ENCODE peak calls at places on chromosomes 5 and 9, in eight cellular contexts. One of them, this sample, is unnamed.

GRCh38 chr9:93136011-93136440 is 2.0 kb upstream of the NINJ1 start:
- DNase-seq in colonic mucosa: no peak
- DNase-seq in heart right ventricle: no peak
- DNase-seq in breast epithelium: no peak
- DNase-seq in psoas muscle: peak; percentile 69
- DNase-seq in cardiac muscle cell: peak; percentile 42
- DNase-seq in SK-N-MC: no peak
- DNase-seq in GM12878: no peak
- DNase-seq in this sample: no peak

GRCh38 chr5:68544656-68545565 is 329.4 kb downstream of the PIK3R1 start:
- DNase-seq in colonic mucosa: peak; percentile 36
- DNase-seq in heart right ventricle: no peak
- DNase-seq in breast epithelium: no peak
- DNase-seq in psoas muscle: no peak
- DNase-seq in cardiac muscle cell: no peak
- DNase-seq in SK-N-MC: no peak
- DNase-seq in GM12878: no peak
- DNase-seq in this sample: no peak

GRCh38 chr9:71920456-71921189 is 9.2 kb downstream of the C9orf85 start:
- DNase-seq in colonic mucosa: no peak
- DNase-seq in heart right ventricle: no peak
- DNase-seq in breast epithelium: no peak
- DNase-seq in psoas muscle: no peak
- DNase-seq in cardiac muscle cell: no peak
- DNase-seq in SK-N-MC: no peak
- DNase-seq in GM12878: no peak
- DNase-seq in this sample: no peak

GRCh38 chr9:69223605-69224004 is 49.5 kb downstream of the TJP2 start:
- DNase-seq in colonic mucosa: no peak
- DNase-seq in heart right ventricle: no peak
- DNase-seq in breast epithelium: no peak
- DNase-seq in psoas muscle: no peak
- DNase-seq in cardiac muscle cell: peak; percentile 77
- DNase-seq in SK-N-MC: no peak
- DNase-seq in GM12878: no peak
- DNase-seq in this sample: no peak

GRCh38 chr9:93592389-93593021 is 16.1 kb downstream of the PHF2 start:
- DNase-seq in colonic mucosa: no peak
- DNase-seq in heart right ventricle: no peak
- DNase-seq in breast epithelium: no peak
- DNase-seq in psoas muscle: peak; percentile 21
- DNase-seq in cardiac muscle cell: no peak
- DNase-seq in SK-N-MC: no peak
- DNase-seq in GM12878: no peak
- DNase-seq in this sample: no peak

GRCh38 chr9:33023661-33024060 is 1.4 kb upstream of the DNAJA1 start:
- DNase-seq in colonic mucosa: no peak
- DNase-seq in heart right ventricle: no peak
- DNase-seq in breast epithelium: no peak
- DNase-seq in psoas muscle: no peak
- DNase-seq in cardiac muscle cell: no peak
- DNase-seq in SK-N-MC: no peak
- DNase-seq in GM12878: no peak
- DNase-seq in this sample: no peak

GRCh38 chr9:127112683-127113539 is 9.5 kb downstream of the ANGPTL2 start:
- DNase-seq in colonic mucosa: no peak
- DNase-seq in heart right ventricle: no peak
- DNase-seq in breast epithelium: no peak
- DNase-seq in psoas muscle: no peak
- DNase-seq in cardiac muscle cell: no peak
- DNase-seq in SK-N-MC: no peak
- DNase-seq in GM12878: no peak
- DNase-seq in this sample: no peak

GRCh38 chr9:121367651-121368510 is 2.2 kb downstream of the STOM start:
- DNase-seq in colonic mucosa: no peak
- DNase-seq in heart right ventricle: no peak
- DNase-seq in breast epithelium: no peak
- DNase-seq in psoas muscle: no peak
- DNase-seq in cardiac muscle cell: peak; percentile 25
- DNase-seq in SK-N-MC: no peak
- DNase-seq in GM12878: no peak
- DNase-seq in this sample: no peak

GRCh38 chr5:65832603-65833228 is 93.7 kb upstream of the ERBIN start:
- DNase-seq in colonic mucosa: no peak
- DNase-seq in heart right ventricle: no peak
- DNase-seq in breast epithelium: no peak
- DNase-seq in psoas muscle: no peak
- DNase-seq in cardiac muscle cell: no peak
- DNase-seq in SK-N-MC: no peak
- DNase-seq in GM12878: no peak
- DNase-seq in this sample: no peak

GRCh38 chr9:95409650-95410426 is 92.3 kb upstream of the FANCC start:
- DNase-seq in colonic mucosa: no peak
- DNase-seq in heart right ventricle: no peak
- DNase-seq in breast epithelium: no peak
- DNase-seq in psoas muscle: no peak
- DNase-seq in cardiac muscle cell: peak; percentile 92
- DNase-seq in SK-N-MC: peak; percentile 92
- DNase-seq in GM12878: no peak
- DNase-seq in this sample: no peak

GRCh38 chr5:39399135-39400036 is 25.4 kb downstream of the DAB2 start:
- DNase-seq in colonic mucosa: no peak
- DNase-seq in heart right ventricle: no peak
- DNase-seq in breast epithelium: no peak
- DNase-seq in psoas muscle: no peak
- DNase-seq in cardiac muscle cell: peak; percentile 97
- DNase-seq in SK-N-MC: peak; percentile 96
- DNase-seq in GM12878: no peak
- DNase-seq in this sample: no peak

GRCh38 chr5:36073595-36074216 is 7.0 kb upstream of the UGT3A2 start:
- DNase-seq in colonic mucosa: no peak
- DNase-seq in heart right ventricle: no peak
- DNase-seq in breast epithelium: no peak
- DNase-seq in psoas muscle: no peak
- DNase-seq in cardiac muscle cell: peak; percentile 14
- DNase-seq in SK-N-MC: peak; percentile 42
- DNase-seq in GM12878: no peak
- DNase-seq in this sample: no peak

GRCh38 chr9:120531683-120532300 is 48.2 kb downstream of the CDK5RAP2 start:
- DNase-seq in colonic mucosa: peak; percentile 27
- DNase-seq in heart right ventricle: no peak
- DNase-seq in breast epithelium: no peak
- DNase-seq in psoas muscle: no peak
- DNase-seq in cardiac muscle cell: peak; percentile 54
- DNase-seq in SK-N-MC: no peak
- DNase-seq in GM12878: no peak
- DNase-seq in this sample: no peak

GRCh38 chr5:143135832-143136551 is 267.5 kb downstream of the NR3C1 start:
- DNase-seq in colonic mucosa: no peak
- DNase-seq in heart right ventricle: no peak
- DNase-seq in breast epithelium: no peak
- DNase-seq in psoas muscle: peak; percentile 82
- DNase-seq in cardiac muscle cell: peak; percentile 61
- DNase-seq in SK-N-MC: no peak
- DNase-seq in GM12878: no peak
- DNase-seq in this sample: peak; percentile 44

DNA sequence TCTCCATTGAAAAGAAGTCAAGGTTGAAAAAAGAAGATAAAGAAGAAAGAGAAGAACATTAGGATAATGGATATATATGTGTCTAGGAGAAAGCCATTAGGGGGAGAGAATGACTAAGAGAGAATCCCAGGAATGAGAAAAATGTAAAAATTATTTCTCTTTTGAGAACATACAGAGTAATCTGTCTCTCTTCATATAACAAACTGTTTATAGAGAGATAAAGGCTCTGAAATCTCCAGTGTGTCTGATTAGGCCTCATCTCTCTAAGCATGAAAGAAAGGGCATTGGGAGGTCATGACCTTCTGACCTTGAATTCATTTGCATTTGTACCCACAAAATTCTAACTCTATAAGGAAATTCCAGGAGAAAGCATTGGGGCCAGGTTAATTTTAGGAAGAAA is 3.5 kb upstream of the MPDZ start:
- DNase-seq in colonic mucosa: no peak
- DNase-seq in heart right ventricle: no peak
- DNase-seq in breast epithelium: no peak
- DNase-seq in psoas muscle: no peak
- DNase-seq in cardiac muscle cell: peak; percentile 50
- DNase-seq in SK-N-MC: no peak
- DNase-seq in GM12878: no peak
- DNase-seq in this sample: no peak
- H3K36me3 ChIP-seq in colonic mucosa: no peaks in the 10 kb centered on the region
- H3K36me3 ChIP-seq in heart right ventricle: no peaks in the 10 kb centered on the region
- H3K36me3 ChIP-seq in breast epithelium: no peaks in the 10 kb centered on the region
- H3K36me3 ChIP-seq in psoas muscle: no peaks in the 10 kb centered on the region
- H3K36me3 ChIP-seq in cardiac muscle cell: no peaks in the 10 kb centered on the region
- H3K36me3 ChIP-seq in SK-N-MC: no peaks in the 10 kb centered on the region
- H3K36me3 ChIP-seq in GM12878: no peaks in the 10 kb centered on the region
- H3K36me3 ChIP-seq in this sample: no peaks in the 10 kb centered on the region

GRCh38 chr5:141403387-141403786 is 809 bp downstream of the PCDHGA9 start:
- DNase-seq in colonic mucosa: no peak
- DNase-seq in heart right ventricle: no peak
- DNase-seq in breast epithelium: no peak
- DNase-seq in psoas muscle: no peak
- DNase-seq in cardiac muscle cell: no peak
- DNase-seq in SK-N-MC: no peak
- DNase-seq in GM12878: no peak
- DNase-seq in this sample: no peak

GRCh38 chr5:141399555-141400258 is 2.0 kb downstream of the PCDHGB5 start:
- DNase-seq in colonic mucosa: no peak
- DNase-seq in heart right ventricle: no peak
- DNase-seq in breast epithelium: no peak
- DNase-seq in psoas muscle: no peak
- DNase-seq in cardiac muscle cell: no peak
- DNase-seq in SK-N-MC: no peak
- DNase-seq in GM12878: no peak
- DNase-seq in this sample: no peak

GRCh38 chr5:141398608-141399007 is 861 bp downstream of the PCDHGB5 start:
- DNase-seq in colonic mucosa: no peak
- DNase-seq in heart right ventricle: no peak
- DNase-seq in breast epithelium: no peak
- DNase-seq in psoas muscle: peak; percentile 52
- DNase-seq in cardiac muscle cell: no peak
- DNase-seq in SK-N-MC: no peak
- DNase-seq in GM12878: no peak
- DNase-seq in this sample: no peak

DNA sequence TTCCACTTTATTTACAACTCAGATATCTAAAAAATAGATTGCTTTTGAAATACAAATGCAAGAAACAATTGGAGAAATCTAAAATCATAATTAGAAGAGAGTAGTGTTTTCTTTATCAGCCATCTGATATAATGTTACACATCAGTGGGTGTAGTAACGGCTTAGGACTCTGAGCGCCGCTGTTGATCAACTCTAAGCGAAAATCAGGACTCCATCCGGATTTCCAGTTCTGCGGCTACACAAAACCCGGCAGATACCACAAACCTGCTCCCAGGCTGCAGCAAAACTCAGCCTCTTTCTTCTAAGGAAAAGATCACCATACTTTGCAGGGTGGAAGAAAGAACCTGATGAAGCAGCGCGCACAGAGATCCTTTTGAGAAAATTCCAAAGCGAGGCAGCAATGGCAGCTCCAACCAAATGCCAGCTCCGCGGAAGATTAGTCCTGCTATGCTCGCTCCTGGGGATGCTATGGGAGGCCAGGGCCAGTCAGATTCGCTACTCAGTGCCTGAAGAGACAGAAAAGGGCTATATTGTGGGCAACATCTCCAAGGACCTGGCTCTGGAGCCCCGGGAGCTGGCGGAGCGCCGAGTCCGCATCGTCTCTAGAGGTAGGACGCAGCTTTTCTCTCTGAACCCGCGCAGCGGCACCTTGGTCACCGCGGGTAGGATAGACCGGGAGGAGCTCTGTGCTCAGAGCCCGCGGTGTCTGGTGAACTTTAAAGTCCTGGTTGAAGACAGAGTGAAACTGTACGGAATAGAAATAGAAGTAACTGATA is at the start of gene PCDHGA9:
- DNase-seq in colonic mucosa: no peak
- DNase-seq in heart right ventricle: no peak
- DNase-seq in breast epithelium: no peak
- DNase-seq in psoas muscle: peak; percentile 59
- DNase-seq in cardiac muscle cell: peak; percentile 49
- DNase-seq in SK-N-MC: no peak
- DNase-seq in GM12878: no peak
- DNase-seq in this sample: no peak
- H3K9me3 ChIP-seq in colonic mucosa: no peaks in the 10 kb centered on the region
- H3K9me3 ChIP-seq in heart right ventricle: peaks cover 93% of the 10 kb centered on the region
- H3K9me3 ChIP-seq in breast epithelium: peaks cover 77% of the 10 kb centered on the region
- H3K9me3 ChIP-seq in psoas muscle: peaks cover 4% of the 10 kb centered on the region
- H3K9me3 ChIP-seq in cardiac muscle cell: no peaks in the 10 kb centered on the region
- H3K9me3 ChIP-seq in SK-N-MC: no peaks in the 10 kb centered on the region
- H3K9me3 ChIP-seq in GM12878: peaks cover 18% of the 10 kb centered on the region
- H3K9me3 ChIP-seq in this sample: peaks cover 96% of the 10 kb centered on the region

GRCh38 chr5:174227228-174227627 is 181.7 kb downstream of the NSG2 start:
- DNase-seq in colonic mucosa: no peak
- DNase-seq in heart right ventricle: no peak
- DNase-seq in breast epithelium: no peak
- DNase-seq in psoas muscle: no peak
- DNase-seq in cardiac muscle cell: no peak
- DNase-seq in SK-N-MC: no peak
- DNase-seq in GM12878: no peak
- DNase-seq in this sample: no peak

GRCh38 chr5:174229068-174229467 is 183.6 kb downstream of the NSG2 start:
- DNase-seq in colonic mucosa: no peak
- DNase-seq in heart right ventricle: no peak
- DNase-seq in breast epithelium: no peak
- DNase-seq in psoas muscle: no peak
- DNase-seq in cardiac muscle cell: no peak
- DNase-seq in SK-N-MC: no peak
- DNase-seq in GM12878: no peak
- DNase-seq in this sample: no peak

GRCh38 chr5:174234388-174234787 is 188.9 kb downstream of the NSG2 start:
- DNase-seq in colonic mucosa: no peak
- DNase-seq in heart right ventricle: no peak
- DNase-seq in breast epithelium: no peak
- DNase-seq in psoas muscle: no peak
- DNase-seq in cardiac muscle cell: no peak
- DNase-seq in SK-N-MC: no peak
- DNase-seq in GM12878: no peak
- DNase-seq in this sample: no peak

GRCh38 chr5:174231961-174232487 is 186.5 kb downstream of the NSG2 start:
- DNase-seq in colonic mucosa: no peak
- DNase-seq in heart right ventricle: no peak
- DNase-seq in breast epithelium: no peak
- DNase-seq in psoas muscle: no peak
- DNase-seq in cardiac muscle cell: peak; percentile 30
- DNase-seq in SK-N-MC: peak; percentile 92
- DNase-seq in GM12878: no peak
- DNase-seq in this sample: no peak

GRCh38 chr5:174229640-174230350 is 184.3 kb downstream of the NSG2 start:
- DNase-seq in colonic mucosa: no peak
- DNase-seq in heart right ventricle: no peak
- DNase-seq in breast epithelium: no peak
- DNase-seq in psoas muscle: no peak
- DNase-seq in cardiac muscle cell: peak; percentile 31
- DNase-seq in SK-N-MC: no peak
- DNase-seq in GM12878: no peak
- DNase-seq in this sample: no peak
- H3K4me3 ChIP-seq in colonic mucosa: no peak overlapping the region
- H3K4me3 ChIP-seq in heart right ventricle: no peak overlapping the region
- H3K4me3 ChIP-seq in breast epithelium: no peak overlapping the region
- H3K4me3 ChIP-seq in psoas muscle: no peak overlapping the region
- H3K4me3 ChIP-seq in cardiac muscle cell: no peak overlapping the region
- H3K4me3 ChIP-seq in SK-N-MC: no peak overlapping the region
- H3K4me3 ChIP-seq in GM12878: no peak overlapping the region
- H3K4me3 ChIP-seq in this sample: no peak overlapping the region

GRCh38 chr9:70318002-70318401 is 59.2 kb downstream of the SMC5 start:
- DNase-seq in colonic mucosa: no peak
- DNase-seq in heart right ventricle: no peak
- DNase-seq in breast epithelium: no peak
- DNase-seq in psoas muscle: no peak
- DNase-seq in cardiac muscle cell: no peak
- DNase-seq in SK-N-MC: no peak
- DNase-seq in GM12878: no peak
- DNase-seq in this sample: no peak
- H3K36me3 ChIP-seq in colonic mucosa: peaks cover under 1% of the 10 kb centered on the region
- H3K36me3 ChIP-seq in heart right ventricle: no peaks in the 10 kb centered on the region
- H3K36me3 ChIP-seq in breast epithelium: peaks cover 9% of the 10 kb centered on the region
- H3K36me3 ChIP-seq in psoas muscle: peaks cover 8% of the 10 kb centered on the region
- H3K36me3 ChIP-seq in cardiac muscle cell: peaks cover 55% of the 10 kb centered on the region
- H3K36me3 ChIP-seq in SK-N-MC: peaks cover 61% of the 10 kb centered on the region
- H3K36me3 ChIP-seq in GM12878: no peaks in the 10 kb centered on the region
- H3K36me3 ChIP-seq in this sample: peaks cover 84% of the 10 kb centered on the region